ENCODE peak calls at places on chromosomes 6 and 20, in six cellular contexts. S is cardiac muscle cell; I is ascending aorta; V is omental fat pad; A is stimulated activated CD8-positive, alpha-beta memory T cell treated with anti-CD3 and anti-CD28 coated beads, Interleukin-7, amount 100 ng/mL, for 4 hours; F is stimulated activated CD4-positive, alpha-beta T cell treated with anti-CD3 and anti-CD28 coated beads, Interleukin-1b, Interleukin-23, amount 100 ng/mL, for 1 hour. W is an unnamed sample.

GRCh38 chr6:139010674-139011073 is 17.9 kb upstream of the ABRACL start:
- DNase-seq in S (no peak), I (no peak), V (no peak), A (no peak), F (no peak), W (no peak)

GRCh38 chr6:135936606-135937005 is 85.1 kb downstream of the PDE7B start:
- DNase-seq in S (peak; percentile 91), I (no peak), V (no peak), A (no peak), F (no peak), W (peak; percentile 25)

GRCh38 chr20:41205313-41205712 is 68.0 kb downstream of the PLCG1 start:
- DNase-seq in S (no peak), I (no peak), V (no peak), A (no peak), F (no peak), W (no peak)

GRCh38 chr20:53666144-53666543 is 72.5 kb upstream of the ZNF217 start:
- DNase-seq in S (no peak), I (no peak), V (no peak), A (no peak), F (no peak), W (no peak)

GRCh38 chr6:133606833-133607232 is 282.1 kb upstream of the TCF21 start:
- DNase-seq in S (no peak), I (no peak), V (no peak), A (no peak), F (no peak), W (no peak)

GRCh38 chr20:60271597-60271996 is 313.4 kb downstream of the CDH26 start:
- DNase-seq in S (no peak), I (no peak), V (no peak), A (no peak), F (no peak), W (no peak)

GRCh38 chr6:39843305-39844020 is 51.3 kb downstream of the DAAM2 start:
- DNase-seq in S (peak; percentile 22), I (no peak), V (no peak), A (no peak), F (no peak), W (no peak)

GRCh38 chr6:15065603-15066002 is 180.3 kb upstream of the JARID2 start:
- DNase-seq in S (no peak), I (no peak), V (no peak), A (no peak), F (no peak), W (no peak)

GRCh38 chr20:1334761-1335160 is 5.8 kb upstream of the SDCBP2 start:
- DNase-seq in S (peak; percentile 51), I (no peak), V (no peak), A (no peak), F (no peak), W (peak; percentile 53)

GRCh38 chr6:110207652-110208051 is 27.4 kb downstream of the CDC40 start:
- DNase-seq in S (no peak), I (no peak), V (no peak), A (no peak), F (no peak), W (no peak)

GRCh38 chr6:54282186-54282585 is 26.1 kb upstream of the TINAG start:
- DNase-seq in S (peak; percentile 20), I (no peak), V (no peak), A (no peak), F (no peak), W (no peak)

GRCh38 chr6:83119742-83120300 is 52.4 kb downstream of the DOP1A start:
- DNase-seq in S (peak; percentile 4), I (no peak), V (no peak), A (no peak), F (no peak), W (no peak)

GRCh38 chr6:37821449-37821848 is 1.9 kb downstream of the ZFAND3 start:
- DNase-seq in S (no peak), I (no peak), V (no peak), A (no peak), F (no peak), W (no peak)

GRCh38 chr6:111792241-111792640 is 81.0 kb downstream of the FYN start:
- DNase-seq in S (no peak), I (no peak), V (no peak), A (no peak), F (no peak), W (no peak)

GRCh38 chr6:119195848-119196247 is 117.4 kb upstream of the FAM184A start:
- DNase-seq in S (no peak), I (no peak), V (no peak), A (no peak), F (no peak), W (no peak)

GRCh38 chr20:51680067-51680749 is 88.0 kb downstream of the ATP9A start:
- DNase-seq in S (no peak), I (no peak), V (no peak), A (no peak), F (no peak), W (no peak)

GRCh38 chr6:148192310-148192709 is 150.3 kb upstream of the SASH1 start:
- DNase-seq in S (peak; percentile 87), I (no peak), V (no peak), A (no peak), F (no peak), W (no peak)

GRCh38 chr20:46060301-46060881 is 29.4 kb downstream of the NCOA5 start:
- DNase-seq in S (no peak), I (no peak), V (no peak), A (no peak), F (no peak), W (no peak)

GRCh38 chr6:106119526-106119925 is 33.4 kb downstream of the PRDM1 start:
- DNase-seq in S (no peak), I (no peak), V (no peak), A (no peak), F (no peak), W (no peak)

GRCh38 chr6:100288311-100288710 is 176.4 kb downstream of the SIM1 start:
- DNase-seq in S (no peak), I (no peak), V (no peak), A (no peak), F (no peak), W (no peak)

GRCh38 chr6:134669531-134669930 is 280.4 kb downstream of the ALDH8A1 start:
- DNase-seq in S (no peak), I (no peak), V (no peak), A (no peak), F (no peak), W (no peak)

GRCh38 chr6:7561153-7561964 is 19.9 kb downstream of the DSP start:
- DNase-seq in S (peak; percentile 19), I (no peak), V (no peak), A (no peak), F (no peak), W (no peak)

GRCh38 chr20:34921436-34921835 is 34.2 kb downstream of the GSS start:
- DNase-seq in S (no peak), I (no peak), V (no peak), A (no peak), F (no peak), W (no peak)